ENCODE peak calls at places on chromosomes 4 and X, in six cellular contexts. One of them, this sample, is unnamed.

GRCh38 chrX:136953867-136954787 is 73.6 kb upstream of the RBMX start:
- DNase-seq in body of pancreas: peak
- DNase-seq in HCT116: peak
- DNase-seq in SK-N-SH: peak
- DNase-seq in cardiac muscle cell: peak
- DNase-seq in fibroblast of lung: peak
- DNase-seq in this sample: peak

GRCh38 chrX:12912786-12913185 is 6.4 kb downstream of the TLR8 start:
- DNase-seq in fibroblast of lung: no peak
- DNase-seq in SK-N-SH: no peak
- DNase-seq in cardiac muscle cell: no peak
- DNase-seq in HCT116: no peak
- DNase-seq in body of pancreas: no peak
- DNase-seq in this sample: no peak

GRCh38 chrX:126836195-126836594 is 16.7 kb downstream of the PRR32 start:
- DNase-seq in body of pancreas: no peak
- DNase-seq in fibroblast of lung: no peak
- DNase-seq in HCT116: no peak
- DNase-seq in cardiac muscle cell: no peak
- DNase-seq in SK-N-SH: no peak
- DNase-seq in this sample: no peak

GRCh38 chr4:138815811-138816210 is 199.8 kb upstream of the NOCT start:
- DNase-seq in SK-N-SH: no peak
- DNase-seq in fibroblast of lung: no peak
- DNase-seq in HCT116: no peak
- DNase-seq in body of pancreas: no peak
- DNase-seq in cardiac muscle cell: no peak
- DNase-seq in this sample: no peak

GRCh38 chr4:41600243-41600642 is 62.3 kb downstream of the LIMCH1 start:
- DNase-seq in cardiac muscle cell: no peak
- DNase-seq in SK-N-SH: no peak
- DNase-seq in HCT116: peak
- DNase-seq in fibroblast of lung: peak
- DNase-seq in body of pancreas: no peak
- DNase-seq in this sample: peak

GRCh38 chr4:89838005-89838404 is 1.0 kb upstream of the SNCA start:
- DNase-seq in fibroblast of lung: peak
- DNase-seq in SK-N-SH: peak
- DNase-seq in body of pancreas: no peak
- DNase-seq in cardiac muscle cell: peak
- DNase-seq in HCT116: no peak
- DNase-seq in this sample: no peak

GRCh38 chrX:38807873-38808272 is 6.6 kb downstream of the MID1IP1 start:
- DNase-seq in body of pancreas: no peak
- DNase-seq in HCT116: no peak
- DNase-seq in cardiac muscle cell: no peak
- DNase-seq in fibroblast of lung: peak
- DNase-seq in SK-N-SH: no peak
- DNase-seq in this sample: no peak

GRCh38 chrX:154047266-154047665 is 27.6 kb upstream of the IRAK1 start:
- DNase-seq in HCT116: no peak
- DNase-seq in body of pancreas: no peak
- DNase-seq in cardiac muscle cell: no peak
- DNase-seq in fibroblast of lung: peak
- DNase-seq in SK-N-SH: no peak
- DNase-seq in this sample: no peak

GRCh38 chr4:150960818-150961217 is 54.3 kb downstream of the LRBA start:
- DNase-seq in body of pancreas: no peak
- DNase-seq in SK-N-SH: peak
- DNase-seq in cardiac muscle cell: no peak
- DNase-seq in HCT116: no peak
- DNase-seq in fibroblast of lung: no peak
- DNase-seq in this sample: no peak

GRCh38 chr4:17490575-17491059 is 21.3 kb downstream of the QDPR start:
- DNase-seq in cardiac muscle cell: no peak
- DNase-seq in SK-N-SH: peak
- DNase-seq in fibroblast of lung: no peak
- DNase-seq in HCT116: no peak
- DNase-seq in body of pancreas: peak
- DNase-seq in this sample: no peak

GRCh38 chr4:116320859-116321258 is 764.5 kb downstream of the TRAM1L1 start:
- DNase-seq in fibroblast of lung: no peak
- DNase-seq in HCT116: no peak
- DNase-seq in body of pancreas: no peak
- DNase-seq in SK-N-SH: no peak
- DNase-seq in cardiac muscle cell: no peak
- DNase-seq in this sample: no peak

GRCh38 chr4:120130786-120131185 is 64.1 kb upstream of the MAD2L1 start:
- DNase-seq in HCT116: no peak
- DNase-seq in cardiac muscle cell: no peak
- DNase-seq in body of pancreas: no peak
- DNase-seq in SK-N-SH: no peak
- DNase-seq in fibroblast of lung: no peak
- DNase-seq in this sample: no peak

GRCh38 chr4:128177376-128177959 is 110.1 kb downstream of the PGRMC2 start:
- DNase-seq in HCT116: no peak
- DNase-seq in body of pancreas: no peak
- DNase-seq in SK-N-SH: no peak
- DNase-seq in cardiac muscle cell: no peak
- DNase-seq in fibroblast of lung: peak
- DNase-seq in this sample: no peak

GRCh38 chrX:39409246-39409917 is 608.1 kb downstream of the MID1IP1 start:
- DNase-seq in cardiac muscle cell: no peak
- DNase-seq in fibroblast of lung: peak
- DNase-seq in body of pancreas: no peak
- DNase-seq in HCT116: no peak
- DNase-seq in SK-N-SH: no peak
- DNase-seq in this sample: no peak

GRCh38 chr4:2291705-2292651 is 30.1 kb upstream of the MXD4 start:
- DNase-seq in SK-N-SH: peak
- DNase-seq in HCT116: no peak
- DNase-seq in fibroblast of lung: no peak
- DNase-seq in cardiac muscle cell: no peak
- DNase-seq in body of pancreas: no peak
- DNase-seq in this sample: no peak

GRCh38 chr4:107036602-107037151 is 564 bp upstream of the DKK2 start:
- DNase-seq in body of pancreas: peak
- DNase-seq in fibroblast of lung: peak
- DNase-seq in SK-N-SH: peak
- DNase-seq in HCT116: no peak
- DNase-seq in cardiac muscle cell: no peak
- DNase-seq in this sample: no peak

GRCh38 chr4:183376381-183376780 is 54.2 kb upstream of the CLDN24 start:
- DNase-seq in body of pancreas: no peak
- DNase-seq in HCT116: no peak
- DNase-seq in cardiac muscle cell: no peak
- DNase-seq in SK-N-SH: no peak
- DNase-seq in fibroblast of lung: no peak
- DNase-seq in this sample: no peak

GRCh38 chr4:189874591-189874990 is 66.1 kb upstream of the FRG1 start:
- DNase-seq in cardiac muscle cell: no peak
- DNase-seq in body of pancreas: no peak
- DNase-seq in HCT116: no peak
- DNase-seq in fibroblast of lung: no peak
- DNase-seq in SK-N-SH: no peak
- DNase-seq in this sample: no peak

GRCh38 chr4:69707807-69708206 is 52.6 kb downstream of the SULT1B1 start:
- DNase-seq in HCT116: no peak
- DNase-seq in fibroblast of lung: peak
- DNase-seq in cardiac muscle cell: no peak
- DNase-seq in body of pancreas: no peak
- DNase-seq in SK-N-SH: no peak
- DNase-seq in this sample: no peak

GRCh38 chr4:10346023-10346422 is 111.2 kb downstream of the ZNF518B start:
- DNase-seq in HCT116: no peak
- DNase-seq in fibroblast of lung: no peak
- DNase-seq in SK-N-SH: no peak
- DNase-seq in body of pancreas: no peak
- DNase-seq in cardiac muscle cell: no peak
- DNase-seq in this sample: no peak

GRCh38 chr4:100823066-100823992 is 305.5 kb upstream of the EMCN start:
- DNase-seq in HCT116: peak
- DNase-seq in body of pancreas: no peak
- DNase-seq in SK-N-SH: no peak
- DNase-seq in cardiac muscle cell: peak
- DNase-seq in fibroblast of lung: peak
- DNase-seq in this sample: no peak

GRCh38 chr4:113013746-113014145 is 35.7 kb upstream of the ANK2 start:
- DNase-seq in SK-N-SH: no peak
- DNase-seq in HCT116: no peak
- DNase-seq in body of pancreas: no peak
- DNase-seq in fibroblast of lung: no peak
- DNase-seq in cardiac muscle cell: no peak
- DNase-seq in this sample: no peak

GRCh38 chr4:138576684-138577083 is 334.5 kb upstream of the SLC7A11 start:
- DNase-seq in body of pancreas: no peak
- DNase-seq in SK-N-SH: no peak
- DNase-seq in cardiac muscle cell: peak
- DNase-seq in HCT116: peak
- DNase-seq in fibroblast of lung: peak
- DNase-seq in this sample: no peak

GRCh38 chrX:136711147-136711546 is 63.2 kb downstream of the CD40LG start:
- DNase-seq in SK-N-SH: peak
- DNase-seq in HCT116: no peak
- DNase-seq in body of pancreas: no peak
- DNase-seq in cardiac muscle cell: peak
- DNase-seq in fibroblast of lung: no peak
- DNase-seq in this sample: no peak

GRCh38 chr4:164446516-164446915 is 307.4 kb upstream of the SMIM31 start:
- DNase-seq in cardiac muscle cell: no peak
- DNase-seq in HCT116: no peak
- DNase-seq in fibroblast of lung: peak
- DNase-seq in SK-N-SH: no peak
- DNase-seq in body of pancreas: no peak
- DNase-seq in this sample: no peak

GRCh38 chrX:38654302-38654701 is 93.0 kb downstream of the TSPAN7 start:
- DNase-seq in cardiac muscle cell: peak
- DNase-seq in fibroblast of lung: peak
- DNase-seq in HCT116: peak
- DNase-seq in body of pancreas: no peak
- DNase-seq in SK-N-SH: peak
- DNase-seq in this sample: no peak

GRCh38 chrX:119763836-119764387 is 5.5 kb downstream of the SOWAHD start:
- DNase-seq in HCT116: no peak
- DNase-seq in SK-N-SH: no peak
- DNase-seq in cardiac muscle cell: no peak
- DNase-seq in body of pancreas: no peak
- DNase-seq in fibroblast of lung: no peak
- DNase-seq in this sample: no peak

GRCh38 chr4:24024157-24024556 is 134.3 kb upstream of the PPARGC1A start:
- DNase-seq in SK-N-SH: no peak
- DNase-seq in body of pancreas: no peak
- DNase-seq in fibroblast of lung: peak
- DNase-seq in HCT116: no peak
- DNase-seq in cardiac muscle cell: no peak
- DNase-seq in this sample: no peak
- H3K4me3 ChIP-seq in SK-N-SH: no peak
- H3K4me3 ChIP-seq in body of pancreas: no peak
- H3K4me3 ChIP-seq in fibroblast of lung: no peak
- H3K4me3 ChIP-seq in HCT116: no peak
- H3K4me3 ChIP-seq in cardiac muscle cell: no peak
- H3K4me3 ChIP-seq in this sample: no peak

DNA sequence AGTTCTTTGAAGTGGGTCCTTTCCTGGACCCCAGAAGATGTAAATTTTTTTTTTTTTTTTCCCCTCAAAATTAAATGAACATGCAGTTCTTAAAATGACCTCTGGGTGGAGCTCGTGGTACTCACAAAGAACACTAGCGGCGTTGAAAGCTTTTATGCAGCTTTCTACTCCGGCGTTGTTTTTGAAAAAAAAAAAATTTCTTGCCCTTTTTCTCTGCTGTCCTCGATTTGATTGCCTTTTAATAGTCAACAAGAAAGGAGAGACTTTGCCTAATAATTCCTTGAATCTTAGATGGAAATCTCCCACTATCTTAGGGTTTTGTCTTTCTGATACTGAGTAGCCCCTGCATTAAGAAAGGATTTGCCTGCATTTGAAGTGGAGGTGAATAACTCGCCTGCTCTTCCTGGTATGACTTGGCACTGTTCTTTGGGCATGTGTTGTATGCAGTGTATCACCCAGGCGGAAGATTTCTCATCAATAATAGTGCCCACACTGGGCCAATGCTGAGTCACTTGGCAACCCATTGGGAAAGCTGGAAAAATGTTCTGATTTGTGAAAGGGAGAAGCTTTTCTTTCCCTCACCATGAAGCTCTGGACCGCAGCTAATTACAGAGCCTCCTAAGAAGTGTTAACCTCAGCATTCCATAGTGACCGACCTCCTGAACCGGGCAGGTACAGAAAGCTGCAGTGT is 104.0 kb downstream of the PHEX start:
- DNase-seq in HCT116: peak
- DNase-seq in body of pancreas: peak
- DNase-seq in fibroblast of lung: peak
- DNase-seq in SK-N-SH: peak
- DNase-seq in cardiac muscle cell: peak
- DNase-seq in this sample: peak
- H3K4me3 ChIP-seq in HCT116: no peak
- H3K4me3 ChIP-seq in body of pancreas: no peak
- H3K4me3 ChIP-seq in fibroblast of lung: no peak
- H3K4me3 ChIP-seq in SK-N-SH: no peak
- H3K4me3 ChIP-seq in cardiac muscle cell: no peak
- H3K4me3 ChIP-seq in this sample: no peak

GRCh38 chr4:108168672-108169562 is at the start of gene LEF1:
- DNase-seq in HCT116: no peak
- DNase-seq in fibroblast of lung: peak
- DNase-seq in cardiac muscle cell: peak
- DNase-seq in body of pancreas: no peak
- DNase-seq in SK-N-SH: peak
- DNase-seq in this sample: no peak

GRCh38 chr4:108172231-108172779 is 3.6 kb upstream of the LEF1 start:
- DNase-seq in SK-N-SH: peak
- DNase-seq in HCT116: no peak
- DNase-seq in body of pancreas: no peak
- DNase-seq in fibroblast of lung: peak
- DNase-seq in cardiac muscle cell: peak
- DNase-seq in this sample: no peak

GRCh38 chr4:108171541-108172230 is 3.0 kb upstream of the LEF1 start:
- DNase-seq in HCT116: no peak
- DNase-seq in fibroblast of lung: peak
- DNase-seq in SK-N-SH: peak
- DNase-seq in cardiac muscle cell: no peak
- DNase-seq in body of pancreas: no peak
- DNase-seq in this sample: no peak

GRCh38 chr4:108169639-108170038 is 907 bp upstream of the LEF1 start:
- DNase-seq in body of pancreas: no peak
- DNase-seq in cardiac muscle cell: no peak
- DNase-seq in SK-N-SH: no peak
- DNase-seq in HCT116: no peak
- DNase-seq in fibroblast of lung: no peak
- DNase-seq in this sample: no peak

GRCh38 chr4:108170729-108171540 is 2.2 kb upstream of the LEF1 start:
- DNase-seq in HCT116: no peak
- DNase-seq in body of pancreas: no peak
- DNase-seq in SK-N-SH: no peak
- DNase-seq in cardiac muscle cell: peak
- DNase-seq in fibroblast of lung: no peak
- DNase-seq in this sample: no peak
- H3K4me3 ChIP-seq in HCT116: no peak
- H3K4me3 ChIP-seq in body of pancreas: no peak
- H3K4me3 ChIP-seq in SK-N-SH: no peak
- H3K4me3 ChIP-seq in cardiac muscle cell: no peak
- H3K4me3 ChIP-seq in fibroblast of lung: no peak
- H3K4me3 ChIP-seq in this sample: no peak

GRCh38 chr4:74624351-74625151 is 169.8 kb downstream of the BTC start:
- DNase-seq in SK-N-SH: no peak
- DNase-seq in cardiac muscle cell: no peak
- DNase-seq in fibroblast of lung: peak
- DNase-seq in HCT116: peak
- DNase-seq in body of pancreas: no peak
- DNase-seq in this sample: peak
- H3K4me3 ChIP-seq in SK-N-SH: no peak
- H3K4me3 ChIP-seq in cardiac muscle cell: no peak
- H3K4me3 ChIP-seq in fibroblast of lung: no peak
- H3K4me3 ChIP-seq in HCT116: no peak
- H3K4me3 ChIP-seq in body of pancreas: no peak
- H3K4me3 ChIP-seq in this sample: no peak